ENCODE peak calls at places on chromosomes 12 and 14, in four cellular contexts. One of them, this sample, is unnamed.

GRCh38 chr14:60777856-60778578 is 43.5 kb downstream of the MNAT1 start:
- DNase-seq in transverse colon: no peak
- DNase-seq in gastrocnemius medialis: no peak
- DNase-seq in endothelial cell of umbilical vein: peak
- DNase-seq in this sample: no peak

GRCh38 chr12:8554451-8555195 is 13.9 kb upstream of the CLEC4E start:
- DNase-seq in transverse colon: no peak
- DNase-seq in gastrocnemius medialis: no peak
- DNase-seq in endothelial cell of umbilical vein: peak
- DNase-seq in this sample: no peak

GRCh38 chr12:31728289-31728916 is 418 bp downstream of the AMN1 start:
- DNase-seq in transverse colon: peak
- DNase-seq in gastrocnemius medialis: peak
- DNase-seq in endothelial cell of umbilical vein: no peak
- DNase-seq in this sample: no peak

GRCh38 chr12:25670076-25671055 is 117.3 kb upstream of the LMNTD1 start:
- DNase-seq in transverse colon: no peak
- DNase-seq in gastrocnemius medialis: no peak
- DNase-seq in endothelial cell of umbilical vein: no peak
- DNase-seq in this sample: no peak

GRCh38 chr14:69090187-69090789 is 62.6 kb downstream of the DCAF5 start:
- DNase-seq in gastrocnemius medialis: no peak
- DNase-seq in transverse colon: peak
- DNase-seq in endothelial cell of umbilical vein: peak
- DNase-seq in this sample: no peak

GRCh38 chr14:71491925-71492324 is 440.3 kb upstream of the RGS6 start:
- DNase-seq in gastrocnemius medialis: no peak
- DNase-seq in endothelial cell of umbilical vein: no peak
- DNase-seq in transverse colon: no peak
- DNase-seq in this sample: no peak

GRCh38 chr12:65881965-65882413 is 57.7 kb downstream of the HMGA2 start:
- DNase-seq in transverse colon: peak
- DNase-seq in gastrocnemius medialis: peak
- DNase-seq in endothelial cell of umbilical vein: peak
- DNase-seq in this sample: no peak

GRCh38 chr12:4276524-4277204 is 3.1 kb downstream of the CCND2 start:
- DNase-seq in transverse colon: peak
- DNase-seq in gastrocnemius medialis: peak
- DNase-seq in endothelial cell of umbilical vein: peak
- DNase-seq in this sample: peak

GRCh38 chr12:118984206-118984943 is 3.0 kb downstream of the SRRM4 start:
- DNase-seq in transverse colon: no peak
- DNase-seq in gastrocnemius medialis: no peak
- DNase-seq in endothelial cell of umbilical vein: no peak
- DNase-seq in this sample: no peak

GRCh38 chr12:71567562-71567961 is 96.1 kb downstream of the ZFC3H1 start:
- DNase-seq in transverse colon: no peak
- DNase-seq in gastrocnemius medialis: no peak
- DNase-seq in endothelial cell of umbilical vein: no peak
- DNase-seq in this sample: no peak

GRCh38 chr12:30457621-30458289 is 237.9 kb downstream of the IPO8 start:
- DNase-seq in endothelial cell of umbilical vein: peak
- DNase-seq in gastrocnemius medialis: no peak
- DNase-seq in transverse colon: no peak
- DNase-seq in this sample: peak

GRCh38 chr12:49298160-49298559 is 3.2 kb downstream of the PRPH start:
- DNase-seq in transverse colon: peak
- DNase-seq in gastrocnemius medialis: no peak
- DNase-seq in endothelial cell of umbilical vein: no peak
- DNase-seq in this sample: no peak

GRCh38 chr12:118436986-118437385 is 60.6 kb downstream of the SUDS3 start:
- DNase-seq in gastrocnemius medialis: no peak
- DNase-seq in transverse colon: no peak
- DNase-seq in endothelial cell of umbilical vein: no peak
- DNase-seq in this sample: no peak

GRCh38 chr14:24262821-24263733 is at the start of gene TGM1:
- DNase-seq in transverse colon: no peak
- DNase-seq in endothelial cell of umbilical vein: no peak
- DNase-seq in gastrocnemius medialis: no peak
- DNase-seq in this sample: no peak

GRCh38 chr14:24263848-24264247 is 871 bp upstream of the TGM1 start:
- DNase-seq in endothelial cell of umbilical vein: no peak
- DNase-seq in gastrocnemius medialis: no peak
- DNase-seq in transverse colon: no peak
- DNase-seq in this sample: no peak

GRCh38 chr14:24261969-24262327 is 1.0 kb downstream of the TGM1 start:
- DNase-seq in gastrocnemius medialis: no peak
- DNase-seq in endothelial cell of umbilical vein: no peak
- DNase-seq in transverse colon: no peak
- DNase-seq in this sample: no peak

GRCh38 chr14:24266344-24267244 is 3.6 kb upstream of the TGM1 start:
- DNase-seq in transverse colon: no peak
- DNase-seq in gastrocnemius medialis: no peak
- DNase-seq in endothelial cell of umbilical vein: no peak
- DNase-seq in this sample: no peak

DNA sequence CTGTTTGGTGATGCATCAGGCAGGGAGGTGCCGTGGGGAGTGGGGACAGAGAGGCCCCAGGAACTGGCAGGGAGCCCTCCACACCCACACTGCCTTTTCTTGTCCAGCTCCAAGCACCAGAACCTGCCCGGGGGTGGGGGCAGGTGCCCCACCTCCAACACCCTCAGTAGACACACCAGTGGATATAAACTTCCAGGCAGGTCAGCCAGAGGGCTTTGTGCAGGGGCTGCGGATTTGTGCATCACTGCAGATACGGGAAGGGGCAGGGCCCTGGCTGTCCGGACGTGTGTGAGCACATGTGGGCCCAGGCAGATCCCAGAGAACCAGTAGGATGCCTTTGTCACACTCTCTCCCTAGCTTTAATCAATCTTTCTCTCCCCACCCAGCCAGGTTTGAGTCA is 1.3 kb upstream of the TGM1 start:
- DNase-seq in transverse colon: no peak
- DNase-seq in gastrocnemius medialis: no peak
- DNase-seq in endothelial cell of umbilical vein: no peak
- DNase-seq in this sample: no peak
- TF ChIP-seq POLR2A in transverse colon: no peak
- TF ChIP-seq POLR2A in gastrocnemius medialis: no peak
- TF ChIP-seq POLR2A in endothelial cell of umbilical vein: no peak
- TF ChIP-seq POLR2A in this sample: no peak

DNA sequence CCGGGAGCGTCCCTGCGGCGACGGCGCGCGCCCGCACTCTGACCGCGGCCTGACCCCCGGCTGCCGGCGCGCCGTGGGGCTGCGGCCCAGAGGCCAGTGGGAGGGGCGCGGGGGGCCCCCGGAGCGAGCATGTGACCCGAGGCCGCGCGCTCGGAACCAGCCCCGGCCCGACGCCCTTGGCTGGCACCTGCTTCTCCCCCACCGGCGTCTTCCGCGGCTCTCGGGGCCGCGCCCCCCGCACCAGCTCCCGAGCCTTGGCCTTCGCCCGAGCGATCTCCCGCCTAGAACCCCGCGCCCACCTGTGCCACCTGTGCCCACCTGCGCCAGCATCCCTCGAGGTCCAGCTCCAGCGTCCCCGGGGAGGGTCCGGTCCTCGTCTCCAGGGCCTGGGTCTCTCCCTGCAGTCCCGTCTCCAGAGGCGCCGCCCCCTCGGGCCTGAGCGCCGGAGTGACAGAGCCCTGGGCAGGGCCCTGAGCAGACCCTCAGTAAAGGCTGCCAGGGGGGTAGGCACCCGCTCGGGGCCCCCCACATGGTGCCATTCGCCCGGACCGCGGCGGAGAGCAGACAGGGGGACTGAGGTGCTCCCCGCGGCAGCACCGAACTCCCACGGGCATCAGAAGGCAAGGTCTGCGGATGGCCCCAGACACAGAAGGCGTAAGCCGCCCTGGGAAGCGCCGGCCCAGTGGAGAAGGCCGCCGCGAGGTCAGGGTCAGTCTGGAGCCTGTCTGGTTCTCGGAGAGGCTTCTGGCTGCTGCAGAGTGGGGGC is 762 bp upstream of the PPP1R13B start:
- DNase-seq in gastrocnemius medialis: peak
- DNase-seq in transverse colon: peak
- DNase-seq in endothelial cell of umbilical vein: no peak
- DNase-seq in this sample: peak
- TF ChIP-seq POLR2A in gastrocnemius medialis: no peak
- TF ChIP-seq POLR2A in transverse colon: no peak
- TF ChIP-seq POLR2A in endothelial cell of umbilical vein: no peak
- TF ChIP-seq POLR2A in this sample: no peak

DNA sequence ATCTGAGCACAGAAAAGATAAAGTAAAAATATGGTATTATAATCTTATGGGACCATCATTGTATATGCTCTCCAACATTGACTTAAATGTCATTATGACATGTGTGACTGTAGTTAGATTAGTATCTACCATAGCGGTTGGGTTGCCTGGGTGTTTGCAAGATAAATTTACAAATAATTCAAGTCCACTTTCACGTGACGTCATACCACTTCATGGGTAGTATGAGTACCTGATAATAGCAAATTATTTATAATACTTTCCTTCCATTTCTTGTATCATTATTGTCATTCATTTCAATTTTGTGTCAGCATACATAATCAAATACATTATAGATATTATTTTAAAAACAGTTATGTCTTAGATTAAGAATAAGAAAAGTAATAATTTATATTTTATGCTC is 20.2 kb downstream of the SLCO1B1 start:
- DNase-seq in transverse colon: no peak
- DNase-seq in gastrocnemius medialis: no peak
- DNase-seq in endothelial cell of umbilical vein: no peak
- DNase-seq in this sample: no peak
- TF ChIP-seq POLR2A in transverse colon: no peak
- TF ChIP-seq POLR2A in gastrocnemius medialis: no peak
- TF ChIP-seq POLR2A in endothelial cell of umbilical vein: no peak
- TF ChIP-seq POLR2A in this sample: no peak

GRCh38 chr12:50507474-50507838 is 2.7 kb downstream of the DIP2B start:
- DNase-seq in transverse colon: no peak
- DNase-seq in gastrocnemius medialis: no peak
- DNase-seq in endothelial cell of umbilical vein: no peak
- DNase-seq in this sample: no peak

GRCh38 chr12:50506753-50507473 is 2.1 kb downstream of the DIP2B start:
- DNase-seq in endothelial cell of umbilical vein: peak
- DNase-seq in gastrocnemius medialis: no peak
- DNase-seq in transverse colon: no peak
- DNase-seq in this sample: no peak

GRCh38 chr12:50505386-50505827 is 622 bp downstream of the DIP2B start:
- DNase-seq in gastrocnemius medialis: no peak
- DNase-seq in endothelial cell of umbilical vein: peak
- DNase-seq in transverse colon: peak
- DNase-seq in this sample: peak

GRCh38 chr12:50505945-50506344 is 1.2 kb downstream of the DIP2B start:
- DNase-seq in endothelial cell of umbilical vein: peak
- DNase-seq in transverse colon: peak
- DNase-seq in gastrocnemius medialis: no peak
- DNase-seq in this sample: no peak

GRCh38 chr12:50504798-50505385 is at the start of gene DIP2B:
- DNase-seq in gastrocnemius medialis: peak
- DNase-seq in transverse colon: peak
- DNase-seq in endothelial cell of umbilical vein: peak
- DNase-seq in this sample: peak
- TF ChIP-seq POLR2A in gastrocnemius medialis: peak
- TF ChIP-seq POLR2A in transverse colon: peak
- TF ChIP-seq POLR2A in endothelial cell of umbilical vein: peak
- TF ChIP-seq POLR2A in this sample: peak

GRCh38 chr14:104665663-104666522 is 23.5 kb upstream of the INF2 start:
- DNase-seq in gastrocnemius medialis: no peak
- DNase-seq in transverse colon: peak
- DNase-seq in endothelial cell of umbilical vein: peak
- DNase-seq in this sample: peak
- TF ChIP-seq POLR2A in gastrocnemius medialis: no peak
- TF ChIP-seq POLR2A in transverse colon: no peak
- TF ChIP-seq POLR2A in endothelial cell of umbilical vein: no peak
- TF ChIP-seq POLR2A in this sample: no peak

DNA sequence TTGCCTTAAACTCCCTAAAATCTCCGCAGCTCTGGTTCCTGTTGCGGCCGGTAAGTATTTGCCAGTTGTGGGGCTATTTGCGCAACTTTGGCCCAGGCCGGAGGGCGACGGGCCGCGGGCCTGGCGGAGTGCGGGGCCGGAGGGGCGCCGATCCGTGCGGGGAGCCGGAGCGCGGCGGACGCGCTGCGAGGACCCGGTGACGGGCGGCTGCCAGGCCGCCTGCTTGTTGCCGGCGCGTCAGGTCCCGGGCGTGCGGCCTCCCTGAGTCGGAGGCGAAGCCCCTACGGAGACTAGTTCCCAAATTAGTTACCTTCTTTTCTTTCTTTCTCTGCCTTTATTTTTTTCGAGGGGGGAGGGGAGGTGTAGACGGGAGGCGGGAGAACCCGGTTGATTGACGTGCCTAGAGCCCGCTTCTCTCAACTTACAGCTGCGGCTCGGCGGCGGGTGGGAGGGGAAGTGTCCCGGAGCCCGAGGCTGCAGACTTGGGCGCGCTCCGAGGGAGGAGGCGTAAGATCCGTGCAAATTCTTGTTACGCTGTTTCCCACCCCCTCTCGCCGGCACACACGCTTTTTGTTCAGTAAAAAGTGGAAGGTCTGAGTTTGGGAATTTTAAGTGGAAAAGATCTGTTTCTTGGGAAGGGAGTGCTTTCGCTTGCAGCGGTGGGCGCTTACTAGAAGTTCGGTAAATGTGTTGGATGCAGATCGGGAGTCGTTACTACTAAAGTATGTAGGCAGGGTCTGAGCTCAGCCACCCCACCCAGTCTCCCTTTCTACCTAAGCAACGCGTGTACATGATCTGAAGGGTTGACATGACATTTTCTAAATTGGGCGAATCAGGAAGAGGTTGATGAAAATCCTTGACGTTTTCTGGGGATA is 564 bp downstream of the ZBTB1 start:
- DNase-seq in transverse colon: peak
- DNase-seq in endothelial cell of umbilical vein: peak
- DNase-seq in gastrocnemius medialis: peak
- DNase-seq in this sample: peak
- TF ChIP-seq POLR2A in transverse colon: no peak
- TF ChIP-seq POLR2A in endothelial cell of umbilical vein: peak
- TF ChIP-seq POLR2A in gastrocnemius medialis: peak
- TF ChIP-seq POLR2A in this sample: no peak

This sample was measured in H54.